ENCODE peak calls at places on chromosomes 16 and 17, in ten cellular contexts. L, Q, R, B, J, K, P, A, Z and M are unnamed samples.

GRCh38 chr16:55508941-55509920 is at the start of gene LPCAT2:
- DNase-seq in L (no peak), Q (no peak), R (peak), B (peak), J (no peak), K (peak), P (peak), A (peak), Z (no peak), M (peak)

GRCh38 chr16:77403732-77404131 is 31.1 kb downstream of the ADAMTS18 start:
- DNase-seq in L (no peak), Q (no peak), R (no peak), B (no peak), J (no peak), K (no peak), P (no peak), A (no peak), Z (no peak), M (no peak)

GRCh38 chr17:28878158-28878910 is 19.2 kb downstream of the FLOT2 start:
- DNase-seq in L (no peak), Q (no peak), R (no peak), B (no peak), J (no peak), K (no peak), P (no peak), A (peak), Z (no peak), M (no peak)

GRCh38 chr16:67451061-67451703 is 20.3 kb downstream of the HSD11B2 start:
- DNase-seq in L (no peak), Q (no peak), R (peak), B (no peak), J (no peak), K (peak), P (no peak), A (no peak), Z (no peak), M (no peak)

GRCh38 chr17:79255046-79255445 is 180.4 kb downstream of the ENGASE start:
- DNase-seq in L (no peak), Q (no peak), R (no peak), B (no peak), J (no peak), K (no peak), P (no peak), A (no peak), Z (no peak), M (no peak)

GRCh38 chr16:85398688-85399582 is 214.2 kb upstream of the GSE1 start:
- DNase-seq in L (no peak), Q (no peak), R (peak), B (peak), J (no peak), K (peak), P (no peak), A (no peak), Z (no peak), M (no peak)

GRCh38 chr16:14015948-14016347 is 55.2 kb upstream of the MRTFB start:
- DNase-seq in L (no peak), Q (no peak), R (no peak), B (no peak), J (no peak), K (no peak), P (peak), A (no peak), Z (no peak), M (no peak)

GRCh38 chr16:81888520-81889394 is 109.7 kb downstream of the PLCG2 start:
- DNase-seq in L (no peak), Q (no peak), R (no peak), B (no peak), J (no peak), K (no peak), P (no peak), A (no peak), Z (no peak), M (no peak)

GRCh38 chr17:39563476-39563875 is 44.2 kb downstream of the NEUROD2 start:
- DNase-seq in L (no peak), Q (no peak), R (peak), B (no peak), J (no peak), K (no peak), P (no peak), A (peak), Z (no peak), M (no peak)

GRCh38 chr16:81723098-81723723 is 55.9 kb upstream of the PLCG2 start:
- DNase-seq in L (no peak), Q (peak), R (peak), B (no peak), J (peak), K (no peak), P (peak), A (peak), Z (no peak), M (peak)

GRCh38 chr16:30983289-30983889 is 1.6 kb upstream of the HSD3B7 start:
- DNase-seq in L (no peak), Q (no peak), R (no peak), B (no peak), J (no peak), K (no peak), P (no peak), A (no peak), Z (no peak), M (no peak)

GRCh38 chr17:352421-353212 is at the start of gene RPH3AL:
- DNase-seq in L (no peak), Q (no peak), R (no peak), B (no peak), J (peak), K (no peak), P (no peak), A (peak), Z (no peak), M (no peak)

GRCh38 chr17:79365361-79365760 is 245.5 kb downstream of the RBFOX3 start:
- DNase-seq in L (no peak), Q (no peak), R (peak), B (peak), J (no peak), K (no peak), P (no peak), A (no peak), Z (no peak), M (no peak)

GRCh38 chr17:76529224-76529642 is 8.3 kb downstream of the CYGB start:
- DNase-seq in L (no peak), Q (no peak), R (peak), B (no peak), J (no peak), K (no peak), P (no peak), A (no peak), Z (no peak), M (no peak)

GRCh38 chr16:15694499-15694898 is 44.5 kb downstream of the NDE1 start:
- DNase-seq in L (no peak), Q (no peak), R (no peak), B (no peak), J (no peak), K (no peak), P (no peak), A (no peak), Z (no peak), M (no peak)

GRCh38 chr17:76673729-76674128 is 30.2 kb upstream of the ST6GALNAC1 start:
- DNase-seq in L (no peak), Q (no peak), R (no peak), B (no peak), J (no peak), K (no peak), P (no peak), A (no peak), Z (no peak), M (no peak)

GRCh38 chr17:59254742-59255141 is 34.4 kb downstream of the GDPD1 start:
- DNase-seq in L (no peak), Q (no peak), R (no peak), B (no peak), J (no peak), K (no peak), P (peak), A (no peak), Z (no peak), M (peak)

GRCh38 chr17:13346996-13347762 is 254.6 kb downstream of the HS3ST3A1 start:
- DNase-seq in L (no peak), Q (no peak), R (peak), B (peak), J (no peak), K (no peak), P (no peak), A (no peak), Z (no peak), M (no peak)

GRCh38 chr16:88059701-88060386 is 108.6 kb downstream of the BANP start:
- DNase-seq in L (no peak), Q (no peak), R (no peak), B (peak), J (no peak), K (no peak), P (no peak), A (no peak), Z (no peak), M (no peak)

GRCh38 chr17:5584971-5585794 is 874 bp upstream of the NLRP1 start:
- DNase-seq in L (no peak), Q (no peak), R (no peak), B (peak), J (no peak), K (no peak), P (no peak), A (no peak), Z (no peak), M (no peak)

GRCh38 chr16:16144416-16144815 is 78.9 kb downstream of the ABCC6 start:
- DNase-seq in L (no peak), Q (no peak), R (no peak), B (no peak), J (no peak), K (no peak), P (no peak), A (no peak), Z (no peak), M (no peak)

GRCh38 chr17:79667746-79668145 is 56.9 kb upstream of the RBFOX3 start:
- DNase-seq in L (no peak), Q (no peak), R (no peak), B (no peak), J (no peak), K (no peak), P (no peak), A (no peak), Z (no peak), M (no peak)

GRCh38 chr17:78442648-78443128 is 64.2 kb downstream of the PGS1 start:
- DNase-seq in L (no peak), Q (no peak), R (no peak), B (no peak), J (no peak), K (no peak), P (no peak), A (no peak), Z (peak), M (no peak)

GRCh38 chr16:89031715-89032659 is 55.0 kb upstream of the CBFA2T3 start:
- DNase-seq in L (peak), Q (peak), R (no peak), B (peak), J (no peak), K (no peak), P (peak), A (no peak), Z (no peak), M (peak)

GRCh38 chr17:17782425-17783120 is 54.2 kb downstream of the SREBF1 start:
- DNase-seq in L (no peak), Q (no peak), R (no peak), B (no peak), J (peak), K (peak), P (peak), A (peak), Z (no peak), M (no peak)

GRCh38 chr17:31604936-31605335 is 213.5 kb downstream of the RAB11FIP4 start:
- DNase-seq in L (no peak), Q (no peak), R (no peak), B (no peak), J (no peak), K (no peak), P (no peak), A (no peak), Z (no peak), M (no peak)

GRCh38 chr16:23121024-23121423 is 28.2 kb downstream of the USP31 start:
- DNase-seq in L (no peak), Q (no peak), R (no peak), B (no peak), J (no peak), K (no peak), P (no peak), A (no peak), Z (no peak), M (no peak)

GRCh38 chr17:17360087-17360730 is 57.0 kb downstream of the NT5M start:
- DNase-seq in L (no peak), Q (no peak), R (no peak), B (no peak), J (no peak), K (no peak), P (no peak), A (no peak), Z (no peak), M (no peak)

GRCh38 chr17:50882851-50883250 is 16.7 kb upstream of the TOB1 start:
- DNase-seq in L (no peak), Q (no peak), R (no peak), B (no peak), J (no peak), K (no peak), P (no peak), A (no peak), Z (no peak), M (no peak)

GRCh38 chr16:80938035-80938927 is 68.4 kb downstream of the CMC2 start:
- DNase-seq in L (no peak), Q (no peak), R (no peak), B (no peak), J (no peak), K (no peak), P (no peak), A (no peak), Z (no peak), M (no peak)